ENCODE peak calls at places on chromosomes 1 and 21, in four cellular contexts. Q is neural progenitor cell, V is SK-N-SH, K is GM23338. P is an unnamed sample.

GRCh38 chr21:27647921-27648320 is 681.0 kb upstream of the ADAMTS5 start:
- DNase-seq in V (no peak), Q (no peak), K (no peak), P (no peak)

GRCh38 chr1:25031601-25031965 is 101.5 kb upstream of the RUNX3 start:
- DNase-seq in Q (no peak), V (no peak), K (no peak), P (no peak)

GRCh38 chr1:81158592-81158991 is 642.1 kb upstream of the ADGRL2 start:
- DNase-seq in Q (peak; percentile 24), V (peak; percentile 5), K (no peak), P (no peak)

GRCh38 chr1:98940680-98941079 is 64.0 kb downstream of the PLPPR5 start:
- DNase-seq in V (no peak), K (no peak), Q (no peak), P (no peak)

GRCh38 chr1:236759252-236759859 is 35.7 kb upstream of the MTR start:
- DNase-seq in V (peak; percentile 44), Q (peak; percentile 73), K (peak; percentile 86), P (no peak)

GRCh38 chr1:202324646-202325045 is 17.1 kb downstream of the UBE2T start:
- DNase-seq in Q (no peak), V (no peak), K (no peak), P (no peak)

GRCh38 chr1:179217943-179218507 is 11.5 kb downstream of the ABL2 start:
- DNase-seq in V (no peak), K (no peak), Q (no peak), P (no peak)

GRCh38 chr1:182193908-182194550 is 132.5 kb upstream of the ZNF648 start:
- DNase-seq in K (no peak), Q (no peak), V (no peak), P (no peak)

GRCh38 chr1:95793893-95794292 is 559.9 kb downstream of the RWDD3 start:
- DNase-seq in Q (peak; percentile 40), K (peak; percentile 78), V (no peak), P (no peak)

GRCh38 chr21:26840206-26840605 is 5.0 kb downstream of the ADAMTS1 start:
- DNase-seq in Q (no peak), V (no peak), K (no peak), P (no peak)

GRCh38 chr1:5562769-5563168 is 429.5 kb downstream of the NPHP4 start:
- DNase-seq in K (no peak), V (no peak), Q (no peak), P (no peak)

GRCh38 chr1:156295391-156295947 is at the start of gene GLMP:
- DNase-seq in K (peak; percentile 80), Q (peak; percentile 62), V (peak; percentile 82), P (peak; percentile 40)

GRCh38 chr1:203873094-203873493 is 11.7 kb downstream of the SNRPE start:
- DNase-seq in V (no peak), K (no peak), Q (no peak), P (no peak)

GRCh38 chr21:33403128-33403785 is at the start of gene IFNGR2:
- DNase-seq in K (peak; percentile 58), V (peak; percentile 88), Q (peak; percentile 77), P (no peak)

GRCh38 chr1:59831529-59831928 is 16.8 kb downstream of the HOOK1 start:
- DNase-seq in V (no peak), Q (no peak), K (no peak), P (no peak)

GRCh38 chr1:46062651-46063319 is 69.6 kb downstream of the PIK3R3 start:
- DNase-seq in V (no peak), K (no peak), Q (no peak), P (no peak)

GRCh38 chr1:45304311-45305081 is 22.2 kb upstream of the HPDL start:
- DNase-seq in Q (peak; percentile 38), V (peak; percentile 20), K (no peak), P (peak; percentile 40)

GRCh38 chr21:39189857-39190604 is 6.8 kb upstream of the PSMG1 start:
- DNase-seq in K (no peak), Q (no peak), V (no peak), P (no peak)
- H3F3A ChIP-seq in K (no peaks in the 10 kb centered on the region), Q (peaks cover 25% of the 10 kb centered on the region), V (peaks cover 27% of the 10 kb centered on the region), P (peaks cover 4% of the 10 kb centered on the region)

DNA sequence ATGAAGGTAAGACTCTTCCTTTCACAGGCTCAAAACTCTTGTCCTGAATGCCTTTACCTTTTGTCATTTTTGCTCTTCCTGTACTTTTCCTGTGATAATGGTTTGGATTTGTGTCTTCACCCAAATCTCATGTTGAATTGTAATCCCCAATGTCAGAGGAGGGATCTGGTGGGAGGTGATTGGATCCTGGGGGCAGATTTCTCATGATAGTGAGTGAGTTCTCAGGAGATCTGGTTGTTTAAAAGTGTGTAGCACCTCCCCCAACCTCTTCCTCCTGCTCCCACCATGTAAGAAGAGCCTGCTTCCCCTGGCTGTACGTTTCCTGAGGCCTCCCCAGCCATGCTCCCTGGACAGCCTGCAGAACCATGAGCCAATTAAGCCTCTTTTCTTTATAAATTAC is 75.5 kb downstream of the DDX20 start:
- DNase-seq in V (no peak), K (no peak), Q (no peak), P (no peak)
- H3K27ac ChIP-seq in V (no peak overlapping the region), K (no peak overlapping the region), Q (no peak overlapping the region), P (no peak overlapping the region)

DNA sequence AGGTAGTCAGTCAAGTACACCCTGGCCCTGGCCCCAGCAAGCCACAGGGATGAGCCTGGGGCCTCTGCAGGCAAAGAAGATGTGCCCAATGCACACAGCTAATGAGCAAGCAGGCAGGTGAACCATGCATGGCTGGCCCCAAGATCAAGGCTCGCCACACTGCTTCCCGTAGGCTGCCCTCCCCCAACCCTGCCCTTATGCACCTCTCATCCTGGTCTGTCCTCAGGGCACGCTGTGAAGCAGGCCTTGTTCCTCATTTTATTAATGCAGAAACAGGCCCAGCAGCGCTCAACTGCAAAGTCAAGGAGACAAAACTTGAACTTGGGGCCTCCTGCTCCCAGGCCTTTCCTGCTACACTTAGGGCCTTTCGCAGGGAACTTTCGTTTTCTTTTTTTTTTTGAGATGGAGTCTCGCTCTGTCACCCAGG is 35.6 kb upstream of the ID3 start:
- DNase-seq in V (no peak), Q (no peak), K (no peak), P (no peak)
- H2AFZ ChIP-seq in V (no peak overlapping the region), Q (no peak overlapping the region), K (peak overlapping the region; percentile 15), P (no peak overlapping the region)

DNA sequence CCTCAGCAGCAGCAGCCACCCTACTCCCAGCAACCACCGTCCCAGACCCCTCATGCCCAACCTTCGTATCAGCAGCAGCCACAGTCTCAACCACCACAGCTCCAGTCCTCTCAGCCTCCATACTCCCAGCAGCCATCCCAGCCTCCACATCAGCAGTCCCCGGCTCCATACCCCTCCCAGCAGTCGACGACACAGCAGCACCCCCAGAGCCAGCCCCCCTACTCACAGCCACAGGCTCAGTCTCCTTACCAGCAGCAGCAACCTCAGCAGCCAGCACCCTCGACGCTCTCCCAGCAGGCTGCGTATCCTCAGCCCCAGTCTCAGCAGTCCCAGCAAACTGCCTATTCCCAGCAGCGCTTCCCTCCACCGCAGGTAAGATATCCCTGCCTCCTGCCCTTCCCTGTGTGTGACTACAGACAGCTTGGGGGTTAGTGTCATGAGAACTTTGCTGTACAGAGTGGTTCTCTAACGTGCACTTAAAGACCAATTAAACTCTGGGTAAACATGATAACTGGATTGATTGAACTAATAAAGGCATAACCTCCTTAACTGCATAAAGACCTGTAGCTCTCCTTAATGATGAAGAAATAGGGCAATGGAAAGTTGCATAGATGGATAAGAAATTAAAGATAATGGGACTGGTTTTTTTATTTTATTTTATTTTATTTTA is 35.6 kb downstream of the ARID1A start:
- DNase-seq in V (no peak), K (no peak), Q (no peak), P (no peak)
- H3F3A ChIP-seq in V (peaks cover 8% of the 10 kb centered on the region), K (no peaks in the 10 kb centered on the region), Q (peaks cover 10% of the 10 kb centered on the region), P (peaks cover 55% of the 10 kb centered on the region)

P was measured in PC-9.